ENCODE peak calls at places on chromosomes 11 and 22, in seven cellular contexts. One of them, this sample, is unnamed.
A peak's percentile ranks its signal among the peaks of the same experiment; 100 is the strongest.

GRCh38 chr11:3378426-3379423 is at the start of gene ZNF195:
- DNase-seq in K562: peak; percentile 99
- DNase-seq in CD8-positive, alpha-beta T cell: peak; percentile 97
- DNase-seq in esophagus squamous epithelium: peak; percentile 94
- DNase-seq in GM23248: peak; percentile 97
- DNase-seq in pancreas: peak; percentile 97
- DNase-seq in mesendoderm: peak; percentile 99
- DNase-seq in this sample: peak; percentile 99

GRCh38 chr11:128483211-128483788 is 104.1 kb downstream of the ETS1 start:
- DNase-seq in K562: no peak
- DNase-seq in CD8-positive, alpha-beta T cell: no peak
- DNase-seq in esophagus squamous epithelium: no peak
- DNase-seq in GM23248: no peak
- DNase-seq in pancreas: no peak
- DNase-seq in mesendoderm: no peak
- DNase-seq in this sample: no peak

GRCh38 chr11:132101861-132102260 is 731.4 kb downstream of the NTM start:
- DNase-seq in K562: no peak
- DNase-seq in CD8-positive, alpha-beta T cell: no peak
- DNase-seq in esophagus squamous epithelium: no peak
- DNase-seq in GM23248: peak; percentile 39
- DNase-seq in pancreas: no peak
- DNase-seq in mesendoderm: no peak
- DNase-seq in this sample: no peak

GRCh38 chr11:126188332-126189108 is 22.9 kb downstream of the RPUSD4 start:
- DNase-seq in K562: no peak
- DNase-seq in CD8-positive, alpha-beta T cell: no peak
- DNase-seq in esophagus squamous epithelium: no peak
- DNase-seq in GM23248: no peak
- DNase-seq in pancreas: peak; percentile 30
- DNase-seq in mesendoderm: no peak
- DNase-seq in this sample: no peak

GRCh38 chr11:128551641-128552335 is 35.6 kb downstream of the ETS1 start:
- DNase-seq in K562: no peak
- DNase-seq in CD8-positive, alpha-beta T cell: no peak
- DNase-seq in esophagus squamous epithelium: no peak
- DNase-seq in GM23248: no peak
- DNase-seq in pancreas: no peak
- DNase-seq in mesendoderm: no peak
- DNase-seq in this sample: no peak

GRCh38 chr22:26981111-26981510 is 323.7 kb downstream of the MIAT start:
- DNase-seq in K562: no peak
- DNase-seq in CD8-positive, alpha-beta T cell: no peak
- DNase-seq in esophagus squamous epithelium: no peak
- DNase-seq in GM23248: no peak
- DNase-seq in pancreas: no peak
- DNase-seq in mesendoderm: no peak
- DNase-seq in this sample: no peak

GRCh38 chr22:41940853-41941765 is 5.8 kb downstream of the CENPM start:
- DNase-seq in K562: peak; percentile 66
- DNase-seq in CD8-positive, alpha-beta T cell: peak; percentile 85
- DNase-seq in esophagus squamous epithelium: no peak
- DNase-seq in GM23248: peak; percentile 95
- DNase-seq in pancreas: peak; percentile 89
- DNase-seq in mesendoderm: peak; percentile 87
- DNase-seq in this sample: peak; percentile 30

GRCh38 chr11:43997022-43997665 is 50.6 kb upstream of the ACCSL start:
- DNase-seq in K562: no peak
- DNase-seq in CD8-positive, alpha-beta T cell: no peak
- DNase-seq in esophagus squamous epithelium: no peak
- DNase-seq in GM23248: no peak
- DNase-seq in pancreas: no peak
- DNase-seq in mesendoderm: no peak
- DNase-seq in this sample: no peak

GRCh38 chr11:14722507-14722906 is 78.9 kb downstream of the PDE3B start:
- DNase-seq in K562: no peak
- DNase-seq in CD8-positive, alpha-beta T cell: no peak
- DNase-seq in esophagus squamous epithelium: no peak
- DNase-seq in GM23248: no peak
- DNase-seq in pancreas: no peak
- DNase-seq in mesendoderm: no peak
- DNase-seq in this sample: no peak

GRCh38 chr11:12179019-12179418 is 68.6 kb downstream of the MICAL2 start:
- DNase-seq in K562: no peak
- DNase-seq in CD8-positive, alpha-beta T cell: no peak
- DNase-seq in esophagus squamous epithelium: no peak
- DNase-seq in GM23248: no peak
- DNase-seq in pancreas: no peak
- DNase-seq in mesendoderm: no peak
- DNase-seq in this sample: no peak

GRCh38 chr22:46881373-46882118 is 119.1 kb downstream of the TBC1D22A start:
- DNase-seq in K562: no peak
- DNase-seq in CD8-positive, alpha-beta T cell: no peak
- DNase-seq in esophagus squamous epithelium: no peak
- DNase-seq in GM23248: peak; percentile 62
- DNase-seq in pancreas: no peak
- DNase-seq in mesendoderm: no peak
- DNase-seq in this sample: no peak

GRCh38 chr11:87002918-87003317 is 34.8 kb upstream of the TMEM135 start:
- DNase-seq in K562: no peak
- DNase-seq in CD8-positive, alpha-beta T cell: no peak
- DNase-seq in esophagus squamous epithelium: no peak
- DNase-seq in GM23248: no peak
- DNase-seq in pancreas: no peak
- DNase-seq in mesendoderm: no peak
- DNase-seq in this sample: no peak

GRCh38 chr22:45818130-45819085 is 146.8 kb downstream of the ATXN10 start:
- DNase-seq in K562: no peak
- DNase-seq in CD8-positive, alpha-beta T cell: no peak
- DNase-seq in esophagus squamous epithelium: no peak
- DNase-seq in GM23248: no peak
- DNase-seq in pancreas: no peak
- DNase-seq in mesendoderm: peak; percentile 23
- DNase-seq in this sample: no peak

GRCh38 chr22:45812910-45813309 is 141.3 kb downstream of the ATXN10 start:
- DNase-seq in K562: no peak
- DNase-seq in CD8-positive, alpha-beta T cell: no peak
- DNase-seq in esophagus squamous epithelium: no peak
- DNase-seq in GM23248: no peak
- DNase-seq in pancreas: no peak
- DNase-seq in mesendoderm: no peak
- DNase-seq in this sample: no peak

GRCh38 chr22:45817705-45818104 is 146.1 kb downstream of the ATXN10 start:
- DNase-seq in K562: no peak
- DNase-seq in CD8-positive, alpha-beta T cell: no peak
- DNase-seq in esophagus squamous epithelium: no peak
- DNase-seq in GM23248: no peak
- DNase-seq in pancreas: no peak
- DNase-seq in mesendoderm: no peak
- DNase-seq in this sample: no peak

GRCh38 chr22:45819305-45819704 is 147.7 kb downstream of the ATXN10 start:
- DNase-seq in K562: no peak
- DNase-seq in CD8-positive, alpha-beta T cell: no peak
- DNase-seq in esophagus squamous epithelium: no peak
- DNase-seq in GM23248: no peak
- DNase-seq in pancreas: no peak
- DNase-seq in mesendoderm: no peak
- DNase-seq in this sample: no peak

GRCh38 chr22:45816771-45817170 is 145.1 kb downstream of the ATXN10 start:
- DNase-seq in K562: no peak
- DNase-seq in CD8-positive, alpha-beta T cell: no peak
- DNase-seq in esophagus squamous epithelium: no peak
- DNase-seq in GM23248: no peak
- DNase-seq in pancreas: no peak
- DNase-seq in mesendoderm: no peak
- DNase-seq in this sample: no peak
- H3K4me3 ChIP-seq in K562: no peak overlapping the region
- H3K4me3 ChIP-seq in CD8-positive, alpha-beta T cell: no peak overlapping the region
- H3K4me3 ChIP-seq in esophagus squamous epithelium: no peak overlapping the region
- H3K4me3 ChIP-seq in GM23248: no peak overlapping the region
- H3K4me3 ChIP-seq in pancreas: no peak overlapping the region
- H3K4me3 ChIP-seq in mesendoderm: no peak overlapping the region
- H3K4me3 ChIP-seq in this sample: no peak overlapping the region

GRCh38 chr22:38868886-38869381 is 3.1 kb downstream of the CBX6 start:
- DNase-seq in K562: peak; percentile 73
- DNase-seq in CD8-positive, alpha-beta T cell: peak; percentile 88
- DNase-seq in esophagus squamous epithelium: no peak
- DNase-seq in GM23248: peak; percentile 82
- DNase-seq in pancreas: peak; percentile 96
- DNase-seq in mesendoderm: peak; percentile 81
- DNase-seq in this sample: peak; percentile 38
- H3K4me1 ChIP-seq in K562: peaks cover 35% of the 10 kb centered on the region
- H3K4me1 ChIP-seq in CD8-positive, alpha-beta T cell: peaks cover 38% of the 10 kb centered on the region
- H3K4me1 ChIP-seq in esophagus squamous epithelium: peaks cover 54% of the 10 kb centered on the region
- H3K4me1 ChIP-seq in GM23248: peaks cover 10% of the 10 kb centered on the region
- H3K4me1 ChIP-seq in pancreas: peaks cover 13% of the 10 kb centered on the region
- H3K4me1 ChIP-seq in mesendoderm: peaks cover 5% of the 10 kb centered on the region
- H3K4me1 ChIP-seq in this sample: peaks cover 34% of the 10 kb centered on the region

GRCh38 chr11:7251836-7252682 is at the start of gene SYT9:
- DNase-seq in K562: peak; percentile 22
- DNase-seq in CD8-positive, alpha-beta T cell: no peak
- DNase-seq in esophagus squamous epithelium: no peak
- DNase-seq in GM23248: peak; percentile 46
- DNase-seq in pancreas: peak; percentile 86
- DNase-seq in mesendoderm: peak; percentile 78
- DNase-seq in this sample: no peak
- H3K27me3 ChIP-seq in K562: peaks cover 25% of the 10 kb centered on the region
- H3K27me3 ChIP-seq in CD8-positive, alpha-beta T cell: no peaks in the 10 kb centered on the region
- H3K27me3 ChIP-seq in esophagus squamous epithelium: peaks cover 51% of the 10 kb centered on the region
- H3K27me3 ChIP-seq in GM23248: peaks cover 35% of the 10 kb centered on the region
- H3K27me3 ChIP-seq in pancreas: no peaks in the 10 kb centered on the region
- H3K27me3 ChIP-seq in mesendoderm: peaks cover 12% of the 10 kb centered on the region
- H3K27me3 ChIP-seq in this sample: no peaks in the 10 kb centered on the region

GRCh38 chr22:17121235-17122195 is at the start of gene TMEM121B:
- DNase-seq in K562: peak; percentile 46
- DNase-seq in CD8-positive, alpha-beta T cell: no peak
- DNase-seq in esophagus squamous epithelium: no peak
- DNase-seq in GM23248: peak; percentile 68
- DNase-seq in pancreas: peak; percentile 88
- DNase-seq in mesendoderm: peak; percentile 95
- DNase-seq in this sample: no peak
- H3K4me3 ChIP-seq in K562: peak within 1 kb of the TSS; percentile 26
- H3K4me3 ChIP-seq in CD8-positive, alpha-beta T cell: no peak within 1 kb of the TSS
- H3K4me3 ChIP-seq in esophagus squamous epithelium: peak within 1 kb of the TSS; percentile 50
- H3K4me3 ChIP-seq in GM23248: peak within 1 kb of the TSS; percentile 60
- H3K4me3 ChIP-seq in pancreas: peak within 1 kb of the TSS; percentile 42
- H3K4me3 ChIP-seq in mesendoderm: peak within 1 kb of the TSS; percentile 5
- H3K4me3 ChIP-seq in this sample: peak within 1 kb of the TSS; percentile 74

DNA sequence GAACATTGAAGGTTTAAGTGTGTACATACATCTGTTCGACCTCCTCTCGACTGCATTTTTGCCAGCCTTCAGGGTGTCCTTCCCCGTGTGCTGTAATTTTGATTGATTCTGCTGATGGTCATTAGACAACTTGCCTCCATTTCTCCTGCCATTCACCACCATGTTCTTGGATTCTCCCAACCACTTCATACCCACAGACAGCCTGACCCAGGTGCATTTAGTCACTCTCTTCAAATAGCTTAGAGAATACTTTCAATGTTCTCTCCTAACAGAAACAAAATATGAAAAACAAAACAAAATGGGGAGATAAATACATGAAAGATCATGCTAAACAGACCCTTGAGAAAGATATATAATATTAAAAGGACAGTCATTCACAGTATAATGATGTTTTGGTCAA is 23.2 kb downstream of the KMT5B start:
- DNase-seq in K562: no peak
- DNase-seq in CD8-positive, alpha-beta T cell: no peak
- DNase-seq in esophagus squamous epithelium: no peak
- DNase-seq in GM23248: no peak
- DNase-seq in pancreas: no peak
- DNase-seq in mesendoderm: no peak
- DNase-seq in this sample: no peak
- H3K4me1 ChIP-seq in K562: no peaks in the 10 kb centered on the region
- H3K4me1 ChIP-seq in CD8-positive, alpha-beta T cell: peaks cover 12% of the 10 kb centered on the region
- H3K4me1 ChIP-seq in esophagus squamous epithelium: no peaks in the 10 kb centered on the region
- H3K4me1 ChIP-seq in GM23248: peaks cover 11% of the 10 kb centered on the region
- H3K4me1 ChIP-seq in pancreas: peaks cover 14% of the 10 kb centered on the region
- H3K4me1 ChIP-seq in mesendoderm: no peaks in the 10 kb centered on the region
- H3K4me1 ChIP-seq in this sample: peaks cover 11% of the 10 kb centered on the region

DNA sequence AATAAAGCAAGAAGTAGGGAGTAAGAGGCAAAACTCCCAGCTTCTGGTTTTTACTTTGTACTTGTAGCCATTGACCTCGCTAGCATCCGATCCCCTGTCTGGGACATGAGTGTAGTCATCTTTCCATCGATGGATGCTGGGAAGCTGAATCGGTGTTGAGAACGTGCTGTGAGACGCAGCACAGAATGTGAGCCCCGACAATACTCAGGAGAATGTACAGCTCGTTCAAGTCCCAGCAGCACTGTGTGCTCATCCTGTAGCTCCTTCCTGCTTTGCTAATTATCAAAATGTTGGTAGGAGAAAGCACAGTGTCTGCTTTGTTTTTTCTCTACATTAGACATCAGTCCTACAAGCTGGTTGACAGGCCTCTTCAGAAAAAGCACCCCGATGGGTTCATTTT is 56.6 kb downstream of the JAM3 start:
- DNase-seq in K562: no peak
- DNase-seq in CD8-positive, alpha-beta T cell: no peak
- DNase-seq in esophagus squamous epithelium: no peak
- DNase-seq in GM23248: no peak
- DNase-seq in pancreas: no peak
- DNase-seq in mesendoderm: no peak
- DNase-seq in this sample: no peak
- H3K27me3 ChIP-seq in K562: peaks cover 24% of the 10 kb centered on the region
- H3K27me3 ChIP-seq in CD8-positive, alpha-beta T cell: no peaks in the 10 kb centered on the region
- H3K27me3 ChIP-seq in esophagus squamous epithelium: peaks cover 35% of the 10 kb centered on the region
- H3K27me3 ChIP-seq in GM23248: no peaks in the 10 kb centered on the region
- H3K27me3 ChIP-seq in pancreas: no peaks in the 10 kb centered on the region
- H3K27me3 ChIP-seq in mesendoderm: no peaks in the 10 kb centered on the region
- H3K27me3 ChIP-seq in this sample: no peaks in the 10 kb centered on the region

DNA sequence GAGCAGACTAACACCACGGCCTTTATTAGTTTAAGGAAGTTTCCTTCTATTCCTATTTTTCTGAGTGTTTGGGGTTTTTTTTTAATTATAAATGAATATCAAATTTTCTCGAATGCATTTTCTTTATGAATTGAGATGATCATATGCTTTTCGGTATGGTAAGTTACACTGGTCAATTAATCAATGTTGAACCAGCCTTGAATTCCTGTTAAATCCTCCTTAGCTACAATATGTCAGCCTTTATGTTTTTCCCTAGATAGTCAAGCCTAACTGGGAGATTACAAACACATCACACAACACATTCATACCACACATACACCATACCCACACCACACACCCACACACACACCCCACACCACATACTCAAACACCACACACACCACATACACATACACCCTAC is 247.6 kb downstream of the BRD1 start:
- DNase-seq in K562: no peak
- DNase-seq in CD8-positive, alpha-beta T cell: no peak
- DNase-seq in esophagus squamous epithelium: no peak
- DNase-seq in GM23248: no peak
- DNase-seq in pancreas: no peak
- DNase-seq in mesendoderm: no peak
- DNase-seq in this sample: no peak
- H3K4me3 ChIP-seq in K562: no peak overlapping the region
- H3K4me3 ChIP-seq in CD8-positive, alpha-beta T cell: no peak overlapping the region
- H3K4me3 ChIP-seq in esophagus squamous epithelium: no peak overlapping the region
- H3K4me3 ChIP-seq in GM23248: no peak overlapping the region
- H3K4me3 ChIP-seq in pancreas: no peak overlapping the region
- H3K4me3 ChIP-seq in mesendoderm: no peak overlapping the region
- H3K4me3 ChIP-seq in this sample: no peak overlapping the region

This sample was measured in thoracic aorta.